ENCODE peak calls at places on chromosomes 4 and X, in six cellular contexts. I is upper lobe of left lung, M is cardiac fibroblast, F is brain microvascular endothelial cell, R is choroid plexus epithelial cell, X is HFFc6. P is an unnamed sample.

GRCh38 chr4:158958489-158959270 is 144.2 kb upstream of the RAPGEF2 start:
- DNase-seq in I (no peak), M (no peak), F (no peak), R (peak; percentile 19), X (no peak), P (no peak)

GRCh38 chr4:114383721-114384120 is 214.9 kb upstream of the UGT8 start:
- DNase-seq in I (no peak), M (peak; percentile 70), F (peak; percentile 91), R (peak; percentile 85), X (peak; percentile 86), P (no peak)

GRCh38 chr4:173609158-173609557 is 79.1 kb upstream of the HAND2 start:
- DNase-seq in I (no peak), M (no peak), F (no peak), R (no peak), X (no peak), P (no peak)

GRCh38 chr4:126894963-126895362 is 737.8 kb upstream of the INTU start:
- DNase-seq in I (no peak), M (no peak), F (no peak), R (no peak), X (no peak), P (no peak)

GRCh38 chr4:1611501-1611870 is 72.6 kb downstream of the FAM53A start:
- DNase-seq in I (peak; percentile 75), M (no peak), F (no peak), R (no peak), X (no peak), P (no peak)

GRCh38 chrX:40403757-40404156 is 177.0 kb upstream of the ATP6AP2 start:
- DNase-seq in I (no peak), M (no peak), F (no peak), R (no peak), X (no peak), P (no peak)

GRCh38 chrX:140713174-140713539 is 3.6 kb downstream of the LINC00632 start:
- DNase-seq in I (no peak), M (no peak), F (no peak), R (no peak), X (no peak), P (no peak)

GRCh38 chr4:11741190-11741652 is 312.5 kb upstream of the HS3ST1 start:
- DNase-seq in I (no peak), M (peak; percentile 12), F (no peak), R (peak; percentile 43), X (no peak), P (no peak)

GRCh38 chr4:144190009-144190408 is 49.5 kb upstream of the GYPA start:
- DNase-seq in I (no peak), M (no peak), F (no peak), R (no peak), X (no peak), P (no peak)

GRCh38 chr4:47551682-47552081 is 66.6 kb downstream of the ATP10D start:
- DNase-seq in I (no peak), M (no peak), F (no peak), R (peak; percentile 15), X (peak; percentile 68), P (no peak)

GRCh38 chrX:118350715-118351114 is 4.8 kb downstream of the WDR44 start:
- DNase-seq in I (no peak), M (no peak), F (no peak), R (no peak), X (no peak), P (no peak)

GRCh38 chr4:185811509-185812364 is at the start of gene SORBS2:
- DNase-seq in I (peak; percentile 23), M (peak; percentile 71), F (peak; percentile 51), R (peak; percentile 65), X (peak; percentile 28), P (peak; percentile 55)

GRCh38 chrX:119981286-119982070 is 37.9 kb upstream of the NKAP start:
- DNase-seq in I (no peak), M (peak; percentile 36), F (peak; percentile 9), R (peak; percentile 51), X (no peak), P (no peak)

GRCh38 chr4:20679946-20680345 is 20.3 kb upstream of the PACRGL start:
- DNase-seq in I (no peak), M (no peak), F (peak; percentile 3), R (no peak), X (no peak), P (no peak)

GRCh38 chrX:119636419-119636818 is 30.2 kb upstream of the NKRF start:
- DNase-seq in I (no peak), M (no peak), F (no peak), R (no peak), X (no peak), P (no peak)

GRCh38 chr4:154807042-154807630 is 26.1 kb downstream of the RBM46 start:
- DNase-seq in I (no peak), M (peak; percentile 70), F (no peak), R (peak; percentile 70), X (peak; percentile 48), P (no peak)

GRCh38 chrX:7278356-7278755 is 130.4 kb upstream of the PUDP start:
- DNase-seq in I (no peak), M (no peak), F (no peak), R (no peak), X (no peak), P (no peak)

GRCh38 chr4:168537086-168537485 is 40.2 kb downstream of the PALLD start:
- DNase-seq in I (no peak), M (no peak), F (no peak), R (no peak), X (no peak), P (no peak)

GRCh38 chr4:186012071-186012470 is 56.9 kb upstream of the TLR3 start:
- DNase-seq in I (no peak), M (no peak), F (no peak), R (no peak), X (no peak), P (no peak)

GRCh38 chrX:152632445-152633097 is 5.1 kb upstream of the GABRQ start:
- DNase-seq in I (no peak), M (peak; percentile 55), F (peak; percentile 56), R (peak; percentile 59), X (peak; percentile 28), P (no peak)

GRCh38 chrX:101160001-101160400 is 59.6 kb upstream of the DRP2 start:
- DNase-seq in I (no peak), M (no peak), F (no peak), R (no peak), X (no peak), P (no peak)

GRCh38 chr4:189062047-189062820 is 878.4 kb upstream of the FRG1 start:
- DNase-seq in I (no peak), M (no peak), F (no peak), R (no peak), X (no peak), P (no peak)

GRCh38 chr4:45199736-45200135 is 473.4 kb upstream of the GNPDA2 start:
- DNase-seq in I (no peak), M (no peak), F (no peak), R (no peak), X (no peak), P (no peak)

GRCh38 chr4:105179539-105180401 is 33.1 kb downstream of the TET2 start:
- DNase-seq in I (no peak), M (no peak), F (peak; percentile 23), R (no peak), X (peak; percentile 2), P (no peak)

GRCh38 chrX:85111347-85111746 is 107.7 kb downstream of the APOOL start:
- DNase-seq in I (no peak), M (peak; percentile 19), F (no peak), R (peak; percentile 28), X (no peak), P (no peak)

GRCh38 chr4:15457401-15458201 is 12.1 kb upstream of the CC2D2A start:
- DNase-seq in I (no peak), M (peak; percentile 86), F (peak; percentile 10), R (peak; percentile 84), X (peak; percentile 57), P (no peak)

GRCh38 chr4:32290102-32290501 is 1569.9 kb downstream of the PCDH7 start:
- DNase-seq in I (no peak), M (no peak), F (no peak), R (no peak), X (no peak), P (no peak)

GRCh38 chr4:138627096-138627495 is 384.9 kb upstream of the SLC7A11 start:
- DNase-seq in I (no peak), M (no peak), F (no peak), R (no peak), X (no peak), P (no peak)

GRCh38 chr4:83013931-83014330 is 3.3 kb upstream of the LIN54 start:
- DNase-seq in I (no peak), M (no peak), F (no peak), R (no peak), X (no peak), P (no peak)

GRCh38 chr4:45692131-45692530 is 431.7 kb downstream of the GABRG1 start:
- DNase-seq in I (no peak), M (no peak), F (no peak), R (no peak), X (no peak), P (no peak)

GRCh38 chr4:187603093-187603395 is 392.5 kb upstream of the ZFP42 start:
- DNase-seq in I (no peak), M (peak; percentile 39), F (peak; percentile 64), R (peak; percentile 48), X (peak; percentile 95), P (no peak)

GRCh38 chr4:89486673-89487072 is 179.1 kb upstream of the GPRIN3 start:
- DNase-seq in I (no peak), M (no peak), F (no peak), R (no peak), X (no peak), P (no peak)

GRCh38 chr4:89482248-89482647 is 174.6 kb upstream of the GPRIN3 start:
- DNase-seq in I (no peak), M (peak; percentile 63), F (peak; percentile 28), R (peak; percentile 83), X (peak; percentile 37), P (peak; percentile 46)

GRCh38 chr4:89489338-89489771 is 181.8 kb upstream of the GPRIN3 start:
- DNase-seq in I (no peak), M (no peak), F (no peak), R (peak; percentile 22), X (no peak), P (no peak)

GRCh38 chr4:89482926-89483595 is 175.5 kb upstream of the GPRIN3 start:
- DNase-seq in I (no peak), M (no peak), F (no peak), R (no peak), X (no peak), P (no peak)

GRCh38 chr4:89486042-89486441 is 178.4 kb upstream of the GPRIN3 start:
- DNase-seq in I (no peak), M (peak; percentile 71), F (no peak), R (peak; percentile 78), X (peak; percentile 41), P (no peak)
- TF ChIP-seq CTCF in I (no peak), M (peak; percentile 47), F (peak; percentile 46), R (peak; percentile 61), X (peak; percentile 63), P (peak; percentile 46)

GRCh38 chr4:80078361-80079092 is 5.5 kb upstream of the ANTXR2 start:
- DNase-seq in I (no peak), M (no peak), F (no peak), R (no peak), X (no peak), P (no peak)
- TF ChIP-seq CTCF in I (no peak), M (no peak), F (no peak), R (no peak), X (no peak), P (no peak)

GRCh38 chr4:152063301-152064235 is 302.8 kb upstream of the GATB start:
- DNase-seq in I (no peak), M (no peak), F (no peak), R (no peak), X (peak; percentile 47), P (no peak)
- TF ChIP-seq CTCF in I (no peak), M (no peak), F (no peak), R (no peak), X (no peak), P (no peak)

GRCh38 chr4:84865600-84865999 is 100.9 kb downstream of the WDFY3 start:
- DNase-seq in I (no peak), M (no peak), F (no peak), R (no peak), X (no peak), P (no peak)
- TF ChIP-seq CTCF in I (no peak), M (no peak), F (no peak), R (no peak), X (no peak), P (no peak)